ENCODE peak calls at places on chromosomes 13 and 19, in five cellular contexts. D, I, H, E and U are unnamed samples.

GRCh38 chr13:73698859-73699258 is 435.3 kb downstream of the KLF12 start:
- DNase-seq in D (no peak), I (no peak), H (no peak), E (no peak), U (no peak)

GRCh38 chr13:29156136-29156535 is 336.0 kb downstream of the MTUS2 start:
- DNase-seq in D (no peak), I (no peak), H (no peak), E (no peak), U (no peak)

GRCh38 chr19:49282184-49282583 is 42.8 kb downstream of the SLC6A16 start:
- DNase-seq in D (no peak), I (no peak), H (no peak), E (no peak), U (no peak)

GRCh38 chr13:27306364-27306763 is 35.7 kb downstream of the RASL11A start:
- DNase-seq in D (no peak), I (no peak), H (no peak), E (no peak), U (no peak)

GRCh38 chr13:36125841-36126240 is 5.3 kb downstream of the DCLK1 start:
- DNase-seq in D (no peak), I (no peak), H (no peak), E (no peak), U (no peak)

GRCh38 chr19:13953021-13953531 is 767 bp downstream of the DCAF15 start:
- DNase-seq in D (no peak), I (no peak), H (no peak), E (peak; percentile 50), U (no peak)

GRCh38 chr13:37201081-37201480 is 95.6 kb upstream of the CSNK1A1L start:
- DNase-seq in D (no peak), I (no peak), H (no peak), E (no peak), U (no peak)

GRCh38 chr19:33500991-33501390 is 20.6 kb downstream of the PEPD start:
- DNase-seq in D (no peak), I (no peak), H (no peak), E (no peak), U (no peak)

GRCh38 chr13:52760078-52760477 is 20.5 kb upstream of the CNMD start:
- DNase-seq in D (no peak), I (no peak), H (no peak), E (no peak), U (no peak)

GRCh38 chr13:37657134-37657533 is 58.6 kb upstream of the POSTN start:
- DNase-seq in D (no peak), I (no peak), H (no peak), E (no peak), U (no peak)

GRCh38 chr13:23461544-23461943 is 28.0 kb upstream of the SACS start:
- DNase-seq in D (no peak), I (no peak), H (no peak), E (no peak), U (no peak)